ENCODE peak calls at places on chromosomes 13 and 19, in five cellular contexts. T is A549, R is H1, L is K562, P is HepG2. Y is an unnamed sample.

GRCh38 chr13:63614874-63615612 is 2199.4 kb upstream of the PCDH20 start:
- DNase-seq in T (no peak), R (no peak), L (no peak), P (no peak), Y (peak; percentile 69)

GRCh38 chr19:56177564-56178243 is 1.9 kb downstream of the GALP start:
- DNase-seq in T (no peak), R (no peak), L (no peak), P (no peak), Y (no peak)

GRCh38 chr13:100594255-100594654 is 5.7 kb upstream of the GGACT start:
- DNase-seq in T (no peak), R (no peak), L (no peak), P (no peak), Y (no peak)

GRCh38 chr19:17605117-17605516 is 49.7 kb downstream of the COLGALT1 start:
- DNase-seq in T (no peak), R (no peak), L (no peak), P (no peak), Y (no peak)

GRCh38 chr19:2494447-2495129 is 18.7 kb downstream of the GADD45B start:
- DNase-seq in T (no peak), R (no peak), L (peak; percentile 91), P (no peak), Y (peak; percentile 79)

GRCh38 chr13:75458696-75459422 is 23.1 kb downstream of the TBC1D4 start:
- DNase-seq in T (no peak), R (no peak), L (no peak), P (peak; percentile 97), Y (no peak)

GRCh38 chr13:77298403-77298802 is 28.5 kb downstream of the MYCBP2 start:
- DNase-seq in T (no peak), R (no peak), L (no peak), P (no peak), Y (no peak)

GRCh38 chr13:60431108-60431700 is 34.2 kb downstream of the TDRD3 start:
- DNase-seq in T (peak; percentile 18), R (no peak), L (peak; percentile 19), P (peak; percentile 47), Y (peak; percentile 72)

GRCh38 chr13:25085125-25085742 is 10.7 kb upstream of the PABPC3 start:
- DNase-seq in T (peak; percentile 25), R (no peak), L (no peak), P (peak; percentile 23), Y (peak; percentile 26)

GRCh38 chr13:108463365-108463764 is 166.0 kb upstream of the MYO16 start:
- DNase-seq in T (peak; percentile 16), R (no peak), L (no peak), P (no peak), Y (peak; percentile 94)

DNA sequence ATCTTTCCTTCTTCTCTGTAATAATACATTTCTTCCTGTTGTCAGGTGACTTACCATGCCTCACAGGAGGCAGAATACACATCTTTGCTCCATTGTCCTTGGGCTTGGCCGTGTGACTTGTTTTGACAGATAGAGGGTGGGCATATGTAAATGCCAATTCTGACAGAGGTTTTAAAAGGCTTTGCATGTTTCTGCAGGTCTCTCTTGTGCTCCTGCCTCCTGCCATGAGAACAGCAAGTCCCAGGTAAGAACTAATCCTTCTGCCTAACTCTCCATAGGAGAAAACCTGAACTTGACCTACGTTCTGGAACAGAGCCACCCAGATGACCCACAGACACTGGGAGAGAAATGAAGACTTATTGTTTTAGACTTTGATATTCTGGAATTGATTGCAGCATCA is 88.7 kb upstream of the TNFSF11 start:
- DNase-seq in T (no peak), R (no peak), L (no peak), P (no peak), Y (no peak)
- TF ChIP-seq MAFK in T (no peak), R (no peak), L (no peak), P (no peak), Y (no peak)

GRCh38 chr19:58325623-58326022 is 1.2 kb upstream of the ZSCAN22 start:
- DNase-seq in T (no peak), R (no peak), L (no peak), P (no peak), Y (peak; percentile 57)
- TF ChIP-seq MAFK in T (no peak), R (no peak), L (no peak), P (no peak), Y (no peak)

DNA sequence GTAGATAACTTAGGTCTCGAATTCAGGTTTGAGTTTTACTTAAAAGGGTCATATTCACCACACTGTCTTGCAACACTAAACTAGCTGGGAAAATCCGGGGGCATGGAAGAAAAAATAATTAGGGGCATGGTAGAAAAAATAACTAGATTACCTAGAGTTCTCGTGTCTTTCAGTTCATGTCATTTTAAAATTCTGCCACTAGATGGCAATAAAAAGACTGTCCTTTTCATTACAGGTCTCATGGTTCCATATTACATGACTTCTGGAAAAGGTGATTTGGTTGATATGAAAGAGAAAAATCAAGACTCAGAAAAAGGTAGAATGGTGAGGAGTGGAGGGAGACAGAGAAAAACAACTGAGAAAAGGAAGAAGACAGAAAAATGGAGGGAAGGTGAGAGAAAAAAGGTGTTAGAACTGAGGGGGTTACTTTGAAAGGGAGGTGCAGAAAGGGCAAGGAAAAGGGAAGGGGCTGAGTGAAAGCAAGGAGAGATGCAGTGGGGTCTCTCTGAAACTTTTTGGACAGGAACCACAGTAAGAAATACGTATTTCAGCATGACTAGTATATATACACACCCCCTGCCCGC is 299.0 kb downstream of the KLF12 start:
- DNase-seq in T (peak; percentile 28), R (no peak), L (peak; percentile 20), P (peak; percentile 39), Y (peak; percentile 56)
- TF ChIP-seq MAFK in T (no peak), R (no peak), L (no peak), P (no peak), Y (no peak)

GRCh38 chr13:97366172-97366688 is 67.7 kb upstream of the RAP2A start:
- DNase-seq in T (no peak), R (no peak), L (no peak), P (no peak), Y (no peak)

GRCh38 chr13:97367427-97367826 is 66.5 kb upstream of the RAP2A start:
- DNase-seq in T (no peak), R (no peak), L (no peak), P (no peak), Y (peak; percentile 78)

GRCh38 chr13:97369269-97369893 is 64.6 kb upstream of the RAP2A start:
- DNase-seq in T (no peak), R (no peak), L (no peak), P (no peak), Y (no peak)

GRCh38 chr13:97364827-97365226 is 69.1 kb upstream of the RAP2A start:
- DNase-seq in T (no peak), R (no peak), L (no peak), P (no peak), Y (no peak)

GRCh38 chr13:97367016-97367415 is 67.0 kb upstream of the RAP2A start:
- DNase-seq in T (no peak), R (no peak), L (no peak), P (no peak), Y (peak; percentile 65)
- TF ChIP-seq MAFK in T (no peak), R (no peak), L (no peak), P (no peak), Y (no peak)

GRCh38 chr13:95724252-95724651 is 47.3 kb downstream of the DNAJC3 start:
- DNase-seq in T (no peak), R (no peak), L (no peak), P (no peak), Y (peak; percentile 37)
- TF ChIP-seq MAFK in T (no peak), R (no peak), L (no peak), P (no peak), Y (no peak)

GRCh38 chr13:23804166-23804565 is 85.0 kb downstream of the MIPEP start:
- DNase-seq in T (no peak), R (no peak), L (no peak), P (no peak), Y (no peak)

GRCh38 chr13:23796546-23796945 is 92.7 kb downstream of the MIPEP start:
- DNase-seq in T (no peak), R (no peak), L (no peak), P (peak; percentile 34), Y (peak; percentile 49)

GRCh38 chr13:23801141-23801540 is 88.1 kb downstream of the MIPEP start:
- DNase-seq in T (no peak), R (no peak), L (no peak), P (no peak), Y (no peak)

GRCh38 chr13:23797276-23797903 is 91.8 kb downstream of the MIPEP start:
- DNase-seq in T (no peak), R (no peak), L (no peak), P (no peak), Y (no peak)

GRCh38 chr13:23799945-23800344 is 89.3 kb downstream of the MIPEP start:
- DNase-seq in T (no peak), R (no peak), L (no peak), P (no peak), Y (peak; percentile 38)
- TF ChIP-seq MAFK in T (no peak), R (no peak), L (no peak), P (no peak), Y (no peak)

DNA sequence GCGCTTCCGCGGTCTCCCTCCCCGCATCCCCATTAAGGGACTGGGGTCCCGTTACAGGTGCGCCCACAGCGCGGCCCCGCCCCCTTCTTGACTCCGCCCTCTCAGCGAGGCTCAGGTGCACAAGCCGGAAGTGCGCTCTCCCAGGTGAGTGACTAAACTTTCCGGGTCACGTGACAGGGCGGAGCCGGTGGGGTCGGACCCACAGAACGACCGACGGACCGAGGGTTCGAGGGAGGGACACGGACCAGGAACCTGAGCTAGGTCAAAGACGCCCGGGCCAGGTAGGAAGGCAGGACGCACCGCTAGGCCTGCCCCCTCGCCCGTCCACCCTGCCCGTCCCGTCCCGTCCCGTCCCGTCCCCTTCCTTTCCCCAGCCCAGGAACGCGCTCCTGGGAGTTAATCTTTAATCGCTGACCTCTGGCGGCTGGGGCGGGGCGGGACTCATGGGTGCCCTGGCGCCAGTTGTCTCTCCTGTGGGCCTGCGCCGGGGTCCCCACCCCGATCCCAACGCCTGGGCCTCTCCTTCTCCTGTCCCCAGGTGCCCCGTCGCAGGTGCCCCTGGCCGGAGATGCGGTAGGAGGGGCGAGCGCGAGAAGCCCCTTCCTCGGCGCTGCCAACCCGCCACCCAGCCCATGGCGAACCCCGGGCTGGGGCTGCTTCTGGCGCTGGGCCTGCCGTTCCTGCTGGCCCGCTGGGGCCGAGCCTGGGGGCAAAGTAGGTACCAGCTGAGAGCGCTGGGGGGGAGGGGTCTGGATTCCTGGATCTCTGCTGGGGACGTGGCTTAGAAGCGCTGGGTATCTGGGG is at the start of gene CRB3:
- DNase-seq in T (peak; percentile 40), R (peak; percentile 80), L (no peak), P (peak; percentile 73), Y (no peak)
- TF ChIP-seq MAFK in T (no peak), R (no peak), L (no peak), P (no peak), Y (no peak)

GRCh38 chr19:9793051-9793591 is 24.6 kb upstream of the ZNF846 start:
- DNase-seq in T (no peak), R (no peak), L (no peak), P (no peak), Y (peak; percentile 32)
- TF ChIP-seq MAFK in T (no peak), R (no peak), L (no peak), P (no peak), Y (no peak)